ENCODE peak calls at places on chromosome 1, in four cellular contexts. N is MM.1S; Z is fibroblast of the aortic adventitia; Q is naive thymus-derived CD8-positive, alpha-beta T cell. P is an unnamed sample.

GRCh38 chr1:109818351-109819325 is 54.9 kb upstream of the EPS8L3 start:
- DNase-seq in N (no peak), Z (no peak), Q (no peak), P (no peak)

GRCh38 chr1:94621802-94622201 is 80.2 kb upstream of the F3 start:
- DNase-seq in N (no peak), Q (no peak), Z (peak), P (no peak)

GRCh38 chr1:155263067-155263466 is 907 bp upstream of the SCAMP3 start:
- DNase-seq in Q (no peak), Z (no peak), N (no peak), P (no peak)

GRCh38 chr1:91591175-91591968 is 90.7 kb downstream of the CDC7 start:
- DNase-seq in N (peak), Z (no peak), Q (no peak), P (no peak)

GRCh38 chr1:29465755-29466154 is 229.4 kb downstream of the PTPRU start:
- DNase-seq in Z (peak), N (peak), Q (no peak), P (no peak)

GRCh38 chr1:55640708-55641473 is 425.7 kb upstream of the USP24 start:
- DNase-seq in N (peak), Q (no peak), Z (peak), P (no peak)

GRCh38 chr1:91226741-91227140 is 177.9 kb downstream of the HFM1 start:
- DNase-seq in N (no peak), Z (no peak), Q (no peak), P (no peak)

GRCh38 chr1:3504823-3505155 is 50.3 kb downstream of the ARHGEF16 start:
- DNase-seq in Z (peak), Q (no peak), N (no peak), P (no peak)

GRCh38 chr1:87252406-87252805 is 76.3 kb upstream of the LMO4 start:
- DNase-seq in N (no peak), Z (peak), Q (no peak), P (no peak)

GRCh38 chr1:207282496-207283380 is 38.7 kb upstream of the CD55 start:
- DNase-seq in N (no peak), Z (no peak), Q (no peak), P (no peak)

GRCh38 chr1:98919211-98919610 is 85.5 kb downstream of the PLPPR5 start:
- DNase-seq in N (no peak), Q (no peak), Z (no peak), P (no peak)

GRCh38 chr1:27398405-27399149 is 6.2 kb downstream of the GPR3 start:
- DNase-seq in Z (no peak), Q (no peak), N (no peak), P (no peak)

GRCh38 chr1:116887212-116887611 is 22.5 kb upstream of the PTGFRN start:
- DNase-seq in Q (no peak), Z (no peak), N (no peak), P (no peak)